ENCODE peak calls at places on chromosomes 5 and 9, in nine cellular contexts. X is stimulated activated CD8-positive, alpha-beta memory T cell treated with anti-CD3 and anti-CD28 coated beads, Interleukin-12 subunit alpha, Interleukin-12 subunit beta, amount 100 ng/mL, for 1 hour; K is lung; Q is CD4-positive, alpha-beta T cell; V is foreskin keratinocyte; W is activated CD8-positive, alpha-beta memory T cell treated with anti-CD3 and anti-CD28 coated beads, Interleukin-2, amount 50 U/mL, for 48 hours; P is NAMALWA; A is endodermal cell; J is ecto neural progenitor cell. H is an unnamed sample.

GRCh38 chr9:73151653-73152382 is at the start of gene ANXA1:
- DNase-seq in J (no peak), P (no peak), X (no peak), K (no peak), W (no peak), Q (no peak), V (peak; percentile 85), A (no peak), H (no peak)

GRCh38 chr5:78287833-78288232 is 6.7 kb downstream of the AP3B1 start:
- DNase-seq in Q (no peak), P (no peak), W (no peak), J (no peak), A (no peak), V (peak; percentile 56), K (no peak), X (no peak), H (no peak)

GRCh38 chr5:84727708-84728107 is 343.0 kb upstream of the EDIL3 start:
- DNase-seq in A (no peak), X (no peak), W (no peak), P (no peak), K (no peak), V (no peak), Q (no peak), J (no peak), H (no peak)

GRCh38 chr5:140547508-140548299 is at the start of gene EIF4EBP3:
- DNase-seq in W (peak; percentile 90), K (peak; percentile 96), V (peak; percentile 58), Q (peak; percentile 81), X (peak; percentile 71), A (peak; percentile 99), P (peak; percentile 91), J (peak; percentile 97), H (peak; percentile 90)

GRCh38 chr9:116152390-116152789 is 1.2 kb upstream of the PAPPA start:
- DNase-seq in W (no peak), V (no peak), J (no peak), A (no peak), X (no peak), Q (no peak), K (no peak), P (peak; percentile 44), H (no peak)

GRCh38 chr5:138469540-138470321 is 4.5 kb downstream of the EGR1 start:
- DNase-seq in V (peak; percentile 37), P (peak; percentile 52), Q (no peak), X (peak; percentile 83), J (no peak), K (no peak), A (peak; percentile 77), W (no peak), H (no peak)

GRCh38 chr5:91137647-91138046 is 245.5 kb downstream of the ARRDC3 start:
- DNase-seq in Q (no peak), W (no peak), K (no peak), P (no peak), J (no peak), X (no peak), A (no peak), V (peak; percentile 80), H (no peak)

GRCh38 chr5:23877847-23878246 is 370.4 kb downstream of the PRDM9 start:
- DNase-seq in J (no peak), P (no peak), X (no peak), A (no peak), Q (no peak), W (no peak), V (no peak), K (no peak), H (no peak)

GRCh38 chr9:87422999-87423398 is 74.7 kb upstream of the DAPK1 start:
- DNase-seq in W (no peak), P (no peak), K (no peak), A (no peak), Q (no peak), J (no peak), X (no peak), V (no peak), H (no peak)

GRCh38 chr5:162128117-162128516 is 60.5 kb downstream of the GABRG2 start:
- DNase-seq in Q (no peak), K (no peak), A (peak; percentile 84), P (no peak), W (no peak), X (no peak), J (peak; percentile 43), V (no peak), H (no peak)

GRCh38 chr9:27535701-27536118 is 6.1 kb upstream of the MOB3B start:
- DNase-seq in W (no peak), A (peak; percentile 87), X (no peak), V (no peak), Q (no peak), J (peak; percentile 54), K (no peak), P (peak; percentile 51), H (no peak)

GRCh38 chr5:94884294-94884693 is 265.8 kb downstream of the SLF1 start:
- DNase-seq in W (no peak), Q (no peak), P (no peak), X (no peak), J (no peak), A (no peak), K (no peak), V (no peak), H (no peak)

GRCh38 chr9:100637787-100638186 is 59.9 kb downstream of the CAVIN4 start:
- DNase-seq in V (no peak), K (no peak), X (no peak), J (peak; percentile 73), A (peak; percentile 95), P (no peak), Q (no peak), W (no peak), H (no peak)

GRCh38 chr5:143896981-143897380 is 85.0 kb downstream of the HMHB1 start:
- DNase-seq in X (no peak), J (no peak), V (no peak), K (no peak), P (no peak), Q (no peak), A (no peak), W (no peak), H (no peak)

GRCh38 chr5:150302301-150303069 is at the start of gene ARSI:
- DNase-seq in K (no peak), Q (no peak), W (no peak), P (no peak), J (peak; percentile 84), X (no peak), V (no peak), A (peak; percentile 94), H (no peak)

GRCh38 chr9:104027295-104027694 is 66.8 kb upstream of the SMC2 start:
- DNase-seq in X (no peak), W (no peak), J (no peak), P (peak; percentile 22), V (no peak), A (no peak), K (no peak), Q (no peak), H (no peak)

GRCh38 chr5:124461857-124462423 is 284.5 kb downstream of the ZNF608 start:
- DNase-seq in A (no peak), X (no peak), K (no peak), J (no peak), Q (no peak), V (no peak), P (no peak), W (no peak), H (no peak)

GRCh38 chr9:90014421-90014820 is 409.6 kb downstream of the GADD45G start:
- DNase-seq in J (no peak), W (no peak), Q (no peak), A (no peak), X (no peak), P (no peak), V (peak; percentile 96), K (no peak), H (no peak)

GRCh38 chr9:134787601-134788531 is 92.7 kb upstream of the FCN2 start:
- DNase-seq in K (no peak), P (no peak), J (no peak), A (no peak), W (no peak), Q (no peak), V (no peak), X (no peak), H (no peak)

GRCh38 chr9:85158512-85158911 is 489.0 kb downstream of the NTRK2 start:
- DNase-seq in J (no peak), W (no peak), Q (no peak), P (no peak), K (no peak), X (no peak), V (no peak), A (no peak), H (no peak)

GRCh38 chr5:176413255-176413565 is 3.1 kb downstream of the CLTB start:
- DNase-seq in V (no peak), A (no peak), W (no peak), X (no peak), Q (no peak), P (no peak), K (no peak), J (no peak), H (no peak)

GRCh38 chr9:118563677-118564076 is 805.6 kb downstream of the BRINP1 start:
- DNase-seq in V (peak; percentile 50), P (no peak), K (no peak), Q (no peak), J (no peak), W (no peak), X (no peak), A (no peak), H (no peak)

GRCh38 chr5:158725223-158725825 is 374.4 kb downstream of the EBF1 start:
- DNase-seq in V (no peak), X (no peak), P (peak; percentile 41), J (no peak), K (no peak), W (no peak), A (no peak), Q (no peak), H (no peak)

GRCh38 chr9:76787677-76788076 is 23.4 kb downstream of the PCA3 start:
- DNase-seq in X (no peak), V (no peak), K (no peak), J (no peak), W (no peak), A (no peak), P (no peak), Q (no peak), H (no peak)

GRCh38 chr5:32753051-32753450 is 41.9 kb downstream of the NPR3 start:
- DNase-seq in Q (no peak), K (no peak), J (no peak), V (no peak), A (no peak), X (no peak), W (no peak), P (no peak), H (no peak)

GRCh38 chr5:32172908-32173393 is 1.2 kb downstream of the GOLPH3 start:
- DNase-seq in K (no peak), V (no peak), W (no peak), P (peak; percentile 68), J (no peak), X (no peak), A (no peak), Q (no peak), H (no peak)

GRCh38 chr5:147520450-147520849 is 10.6 kb upstream of the DPYSL3 start:
- DNase-seq in P (no peak), J (no peak), K (no peak), X (no peak), V (no peak), Q (no peak), A (peak; percentile 40), W (no peak), H (no peak)

GRCh38 chr9:3527653-3527960 is 1.8 kb upstream of the RFX3 start:
- DNase-seq in A (no peak), W (no peak), P (no peak), K (no peak), X (no peak), J (no peak), Q (no peak), V (no peak), H (no peak)

GRCh38 chr9:23556459-23556858 is 269.6 kb downstream of the ELAVL2 start:
- DNase-seq in P (no peak), W (no peak), X (no peak), A (no peak), K (no peak), Q (no peak), J (no peak), V (no peak), H (no peak)

GRCh38 chr5:172806897-172807672 is 27.0 kb upstream of the ERGIC1 start:
- DNase-seq in V (peak; percentile 60), P (peak; percentile 91), K (peak; percentile 94), A (peak; percentile 92), X (peak; percentile 66), J (peak; percentile 74), Q (peak; percentile 70), W (peak; percentile 92), H (peak; percentile 96)